ENCODE peak calls at places on chromosomes 6 and 20, in four cellular contexts. M is osteoblast; P is naive thymus-derived CD4-positive, alpha-beta T cell; H is central memory CD8-positive, alpha-beta T cell. O is an unnamed sample.
A peak's percentile ranks its signal among the peaks of the same experiment; 100 is the strongest.

GRCh38 chr6:1609662-1610496 is at the start of gene FOXC1:
- DNase-seq in M (peak; percentile 100), P (peak; percentile 61), H (no peak), O (no peak)

GRCh38 chr6:123808556-123808955 is 4.9 kb downstream of the NKAIN2 start:
- DNase-seq in M (no peak), P (no peak), H (no peak), O (no peak)

GRCh38 chr6:44661221-44661609 is 273.7 kb downstream of the CDC5L start:
- DNase-seq in M (no peak), P (no peak), H (no peak), O (no peak)

GRCh38 chr20:37741055-37741454 is 47.2 kb downstream of the CTNNBL1 start:
- DNase-seq in M (no peak), P (no peak), H (no peak), O (no peak)

GRCh38 chr6:104484191-104484590 is 375.5 kb downstream of the HACE1 start:
- DNase-seq in M (no peak), P (no peak), H (no peak), O (no peak)

GRCh38 chr20:32378461-32378860 is 20.3 kb downstream of the ASXL1 start:
- DNase-seq in M (no peak), P (no peak), H (no peak), O (no peak)

GRCh38 chr6:36852481-36853147 is 13.4 kb upstream of the CPNE5 start:
- DNase-seq in M (peak; percentile 94), P (no peak), H (no peak), O (no peak)

GRCh38 chr6:30037182-30037788 is 23.8 kb upstream of the POLR1H start:
- DNase-seq in M (no peak), P (no peak), H (no peak), O (no peak)

GRCh38 chr6:168499045-168499650 is 58.2 kb downstream of the SMOC2 start:
- DNase-seq in M (no peak), P (no peak), H (no peak), O (no peak)

GRCh38 chr6:126066068-126067048 is 80.0 kb downstream of the TRMT11 start:
- DNase-seq in M (peak; percentile 0), P (no peak), H (no peak), O (no peak)

GRCh38 chr20:44475694-44476560 is at the start of gene TTPAL:
- DNase-seq in M (peak; percentile 97), P (peak; percentile 95), H (peak; percentile 77), O (peak; percentile 85)

GRCh38 chr20:57071283-57071701 is 195.1 kb downstream of the BMP7 start:
- DNase-seq in M (no peak), P (no peak), H (no peak), O (no peak)

GRCh38 chr6:12354499-12354898 is 64.3 kb downstream of the EDN1 start:
- DNase-seq in M (peak; percentile 86), P (no peak), H (no peak), O (no peak)

GRCh38 chr6:26311012-26311384 is 54.0 kb upstream of the BTN3A2 start:
- DNase-seq in M (no peak), P (no peak), H (peak; percentile 45), O (no peak)